ENCODE peak calls at places on chromosome 1, in nine cellular contexts. One of them, this sample, is unnamed.

GRCh38 chr1:30663596-30664091 is 59.7 kb downstream of the MATN1 start:
- DNase-seq in A549: no peak
- DNase-seq in HFF-Myc: no peak
- DNase-seq in fibroblast of mammary gland: no peak
- DNase-seq in WTC11: no peak
- DNase-seq in lower leg skin: no peak
- DNase-seq in GM12865: no peak
- DNase-seq in RWPE2: no peak
- DNase-seq in tibial nerve: no peak
- DNase-seq in this sample: no peak

GRCh38 chr1:151326619-151327222 is 495 bp downstream of the PI4KB start:
- DNase-seq in A549: peak; percentile 52
- DNase-seq in HFF-Myc: no peak
- DNase-seq in fibroblast of mammary gland: peak; percentile 50
- DNase-seq in WTC11: no peak
- DNase-seq in lower leg skin: peak; percentile 60
- DNase-seq in GM12865: peak; percentile 72
- DNase-seq in RWPE2: no peak
- DNase-seq in tibial nerve: peak; percentile 42
- DNase-seq in this sample: no peak

GRCh38 chr1:161863549-161863948 is 97.4 kb downstream of the ATF6 start:
- DNase-seq in A549: no peak
- DNase-seq in HFF-Myc: no peak
- DNase-seq in fibroblast of mammary gland: no peak
- DNase-seq in WTC11: no peak
- DNase-seq in lower leg skin: no peak
- DNase-seq in GM12865: no peak
- DNase-seq in RWPE2: no peak
- DNase-seq in tibial nerve: no peak
- DNase-seq in this sample: no peak

GRCh38 chr1:22808186-22808845 is 97.7 kb downstream of the EPHB2 start:
- DNase-seq in A549: no peak
- DNase-seq in HFF-Myc: no peak
- DNase-seq in fibroblast of mammary gland: peak; percentile 89
- DNase-seq in WTC11: no peak
- DNase-seq in lower leg skin: no peak
- DNase-seq in GM12865: no peak
- DNase-seq in RWPE2: no peak
- DNase-seq in tibial nerve: no peak
- DNase-seq in this sample: no peak

GRCh38 chr1:6930901-6931300 is 145.6 kb downstream of the CAMTA1 start:
- DNase-seq in A549: no peak
- DNase-seq in HFF-Myc: no peak
- DNase-seq in fibroblast of mammary gland: no peak
- DNase-seq in WTC11: no peak
- DNase-seq in lower leg skin: no peak
- DNase-seq in GM12865: no peak
- DNase-seq in RWPE2: no peak
- DNase-seq in tibial nerve: no peak
- DNase-seq in this sample: no peak

GRCh38 chr1:245901037-245901436 is 606.0 kb downstream of the SMYD3 start:
- DNase-seq in A549: no peak
- DNase-seq in HFF-Myc: no peak
- DNase-seq in fibroblast of mammary gland: peak; percentile 17
- DNase-seq in WTC11: no peak
- DNase-seq in lower leg skin: no peak
- DNase-seq in GM12865: peak; percentile 34
- DNase-seq in RWPE2: no peak
- DNase-seq in tibial nerve: no peak
- DNase-seq in this sample: no peak

GRCh38 chr1:39116868-39117728 is 87.4 kb upstream of the MACF1 start:
- DNase-seq in A549: no peak
- DNase-seq in HFF-Myc: no peak
- DNase-seq in fibroblast of mammary gland: peak; percentile 36
- DNase-seq in WTC11: no peak
- DNase-seq in lower leg skin: no peak
- DNase-seq in GM12865: no peak
- DNase-seq in RWPE2: no peak
- DNase-seq in tibial nerve: no peak
- DNase-seq in this sample: no peak

GRCh38 chr1:219784660-219785391 is 143.5 kb downstream of the SLC30A10 start:
- DNase-seq in A549: no peak
- DNase-seq in HFF-Myc: no peak
- DNase-seq in fibroblast of mammary gland: peak; percentile 42
- DNase-seq in WTC11: no peak
- DNase-seq in lower leg skin: no peak
- DNase-seq in GM12865: no peak
- DNase-seq in RWPE2: no peak
- DNase-seq in tibial nerve: no peak
- DNase-seq in this sample: no peak

GRCh38 chr1:65260851-65261473 is 48.4 kb upstream of the DNAJC6 start:
- DNase-seq in A549: peak; percentile 71
- DNase-seq in HFF-Myc: peak; percentile 55
- DNase-seq in fibroblast of mammary gland: peak; percentile 82
- DNase-seq in WTC11: no peak
- DNase-seq in lower leg skin: no peak
- DNase-seq in GM12865: peak; percentile 51
- DNase-seq in RWPE2: no peak
- DNase-seq in tibial nerve: no peak
- DNase-seq in this sample: peak; percentile 80

GRCh38 chr1:244413736-244414135 is 38.0 kb downstream of the ADSS2 start:
- DNase-seq in A549: no peak
- DNase-seq in HFF-Myc: no peak
- DNase-seq in fibroblast of mammary gland: peak; percentile 47
- DNase-seq in WTC11: no peak
- DNase-seq in lower leg skin: no peak
- DNase-seq in GM12865: no peak
- DNase-seq in RWPE2: no peak
- DNase-seq in tibial nerve: no peak
- DNase-seq in this sample: no peak

GRCh38 chr1:110243146-110243545 is 33.0 kb downstream of the KCNC4 start:
- DNase-seq in A549: no peak
- DNase-seq in HFF-Myc: no peak
- DNase-seq in fibroblast of mammary gland: no peak
- DNase-seq in WTC11: no peak
- DNase-seq in lower leg skin: no peak
- DNase-seq in GM12865: peak; percentile 27
- DNase-seq in RWPE2: peak; percentile 26
- DNase-seq in tibial nerve: no peak
- DNase-seq in this sample: no peak

GRCh38 chr1:96472471-96472870 is 249.1 kb upstream of the PTBP2 start:
- DNase-seq in A549: no peak
- DNase-seq in HFF-Myc: no peak
- DNase-seq in fibroblast of mammary gland: peak; percentile 15
- DNase-seq in WTC11: no peak
- DNase-seq in lower leg skin: no peak
- DNase-seq in GM12865: no peak
- DNase-seq in RWPE2: no peak
- DNase-seq in tibial nerve: no peak
- DNase-seq in this sample: peak; percentile 59

GRCh38 chr1:94543003-94543402 is 1.4 kb upstream of the F3 start:
- DNase-seq in A549: no peak
- DNase-seq in HFF-Myc: no peak
- DNase-seq in fibroblast of mammary gland: peak; percentile 80
- DNase-seq in WTC11: no peak
- DNase-seq in lower leg skin: no peak
- DNase-seq in GM12865: no peak
- DNase-seq in RWPE2: no peak
- DNase-seq in tibial nerve: no peak
- DNase-seq in this sample: no peak

GRCh38 chr1:15352122-15352957 is 57.3 kb upstream of the EFHD2 start:
- DNase-seq in A549: peak; percentile 88
- DNase-seq in HFF-Myc: peak; percentile 76
- DNase-seq in fibroblast of mammary gland: peak; percentile 76
- DNase-seq in WTC11: no peak
- DNase-seq in lower leg skin: no peak
- DNase-seq in GM12865: peak; percentile 23
- DNase-seq in RWPE2: peak; percentile 86
- DNase-seq in tibial nerve: no peak
- DNase-seq in this sample: peak; percentile 87

GRCh38 chr1:33327587-33328325 is 6.9 kb upstream of the A3GALT2 start:
- DNase-seq in A549: no peak
- DNase-seq in HFF-Myc: peak; percentile 82
- DNase-seq in fibroblast of mammary gland: peak; percentile 99
- DNase-seq in WTC11: no peak
- DNase-seq in lower leg skin: peak; percentile 58
- DNase-seq in GM12865: no peak
- DNase-seq in RWPE2: no peak
- DNase-seq in tibial nerve: no peak
- DNase-seq in this sample: peak; percentile 85

DNA sequence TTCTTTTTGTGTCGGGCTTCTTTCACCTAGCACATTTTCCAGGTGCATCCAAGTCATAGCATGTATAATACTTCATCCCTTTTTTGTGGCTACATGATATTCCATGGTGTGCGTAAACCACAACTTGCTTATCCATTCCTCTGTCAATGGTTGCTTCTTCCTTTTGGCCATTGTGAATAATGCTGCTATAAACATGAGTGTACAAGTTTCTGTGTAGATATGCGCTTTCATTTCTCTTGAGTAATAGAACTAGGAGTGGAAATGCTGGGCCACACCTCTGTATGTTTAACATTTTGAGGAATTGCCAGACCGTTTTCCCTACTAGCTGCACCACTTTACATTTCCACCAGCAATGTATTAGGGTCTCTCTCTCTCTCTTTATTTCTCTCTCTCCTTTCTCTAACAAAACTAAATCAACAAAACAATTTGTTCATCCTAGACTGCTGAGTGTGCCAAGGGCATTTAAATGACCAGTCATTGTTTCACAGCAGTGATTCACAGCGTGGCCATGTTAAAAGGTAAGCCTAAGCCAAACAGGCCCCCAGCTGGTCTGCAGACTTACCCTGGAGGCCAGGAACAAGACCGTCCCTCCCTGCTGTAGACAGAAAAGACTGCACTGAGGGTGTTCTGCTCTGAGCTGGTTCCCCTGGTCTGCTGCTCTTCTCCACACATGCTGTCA is 53.2 kb upstream of the LYST start:
- DNase-seq in A549: no peak
- DNase-seq in HFF-Myc: no peak
- DNase-seq in fibroblast of mammary gland: peak; percentile 93
- DNase-seq in WTC11: no peak
- DNase-seq in lower leg skin: no peak
- DNase-seq in GM12865: no peak
- DNase-seq in RWPE2: peak; percentile 76
- DNase-seq in tibial nerve: no peak
- DNase-seq in this sample: peak; percentile 67
- TF ChIP-seq CTCF in A549: no peak
- TF ChIP-seq CTCF in HFF-Myc: no peak
- TF ChIP-seq CTCF in fibroblast of mammary gland: peak; percentile 4
- TF ChIP-seq CTCF in WTC11: no peak
- TF ChIP-seq CTCF in lower leg skin: no peak
- TF ChIP-seq CTCF in GM12865: no peak
- TF ChIP-seq CTCF in RWPE2: no peak
- TF ChIP-seq CTCF in tibial nerve: no peak
- TF ChIP-seq CTCF in this sample: no peak

DNA sequence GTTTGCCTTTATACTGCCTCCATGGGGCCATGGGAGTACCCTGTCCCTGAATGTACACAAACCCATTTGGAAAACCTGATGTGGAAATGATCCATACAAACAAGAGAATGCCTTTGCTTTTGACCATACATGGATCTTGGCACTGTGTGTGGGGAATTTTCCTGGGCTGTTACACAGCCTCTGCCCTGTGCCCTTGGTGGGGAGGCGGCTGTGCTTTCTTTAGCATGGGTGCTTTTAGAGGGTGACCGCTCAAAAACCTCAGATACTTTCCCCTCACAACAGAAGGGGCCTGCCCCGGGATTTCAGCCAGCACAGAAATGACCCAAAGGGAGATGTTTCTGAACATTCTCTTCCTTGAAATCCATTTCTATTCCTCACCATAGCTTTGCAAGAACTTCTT is 194.8 kb downstream of the LMO4 start:
- DNase-seq in A549: no peak
- DNase-seq in HFF-Myc: no peak
- DNase-seq in fibroblast of mammary gland: no peak
- DNase-seq in WTC11: no peak
- DNase-seq in lower leg skin: no peak
- DNase-seq in GM12865: peak; percentile 3
- DNase-seq in RWPE2: no peak
- DNase-seq in tibial nerve: no peak
- DNase-seq in this sample: no peak
- TF ChIP-seq CTCF in A549: no peak
- TF ChIP-seq CTCF in HFF-Myc: no peak
- TF ChIP-seq CTCF in fibroblast of mammary gland: no peak
- TF ChIP-seq CTCF in WTC11: no peak
- TF ChIP-seq CTCF in lower leg skin: no peak
- TF ChIP-seq CTCF in GM12865: no peak
- TF ChIP-seq CTCF in RWPE2: no peak
- TF ChIP-seq CTCF in tibial nerve: no peak
- TF ChIP-seq CTCF in this sample: no peak

GRCh38 chr1:205059660-205060059 is 16.6 kb downstream of the CNTN2 start:
- DNase-seq in A549: no peak
- DNase-seq in HFF-Myc: no peak
- DNase-seq in fibroblast of mammary gland: no peak
- DNase-seq in WTC11: no peak
- DNase-seq in lower leg skin: no peak
- DNase-seq in GM12865: no peak
- DNase-seq in RWPE2: no peak
- DNase-seq in tibial nerve: no peak
- DNase-seq in this sample: no peak
- TF ChIP-seq CTCF in A549: no peak
- TF ChIP-seq CTCF in HFF-Myc: no peak
- TF ChIP-seq CTCF in fibroblast of mammary gland: no peak
- TF ChIP-seq CTCF in WTC11: no peak
- TF ChIP-seq CTCF in lower leg skin: no peak
- TF ChIP-seq CTCF in GM12865: no peak
- TF ChIP-seq CTCF in RWPE2: no peak
- TF ChIP-seq CTCF in tibial nerve: no peak
- TF ChIP-seq CTCF in this sample: no peak

GRCh38 chr1:178692564-178693327 is 32.3 kb upstream of the RALGPS2 start:
- DNase-seq in A549: no peak
- DNase-seq in HFF-Myc: no peak
- DNase-seq in fibroblast of mammary gland: no peak
- DNase-seq in WTC11: no peak
- DNase-seq in lower leg skin: no peak
- DNase-seq in GM12865: no peak
- DNase-seq in RWPE2: no peak
- DNase-seq in tibial nerve: no peak
- DNase-seq in this sample: no peak

GRCh38 chr1:178694923-178695525 is 30.0 kb upstream of the RALGPS2 start:
- DNase-seq in A549: no peak
- DNase-seq in HFF-Myc: no peak
- DNase-seq in fibroblast of mammary gland: no peak
- DNase-seq in WTC11: no peak
- DNase-seq in lower leg skin: no peak
- DNase-seq in GM12865: no peak
- DNase-seq in RWPE2: no peak
- DNase-seq in tibial nerve: no peak
- DNase-seq in this sample: no peak

GRCh38 chr1:178689769-178690168 is 35.3 kb upstream of the RALGPS2 start:
- DNase-seq in A549: no peak
- DNase-seq in HFF-Myc: no peak
- DNase-seq in fibroblast of mammary gland: no peak
- DNase-seq in WTC11: no peak
- DNase-seq in lower leg skin: no peak
- DNase-seq in GM12865: no peak
- DNase-seq in RWPE2: no peak
- DNase-seq in tibial nerve: no peak
- DNase-seq in this sample: no peak

GRCh38 chr1:178690496-178690895 is 34.5 kb upstream of the RALGPS2 start:
- DNase-seq in A549: no peak
- DNase-seq in HFF-Myc: no peak
- DNase-seq in fibroblast of mammary gland: no peak
- DNase-seq in WTC11: no peak
- DNase-seq in lower leg skin: no peak
- DNase-seq in GM12865: no peak
- DNase-seq in RWPE2: no peak
- DNase-seq in tibial nerve: no peak
- DNase-seq in this sample: no peak

GRCh38 chr1:178693368-178693767 is 31.7 kb upstream of the RALGPS2 start:
- DNase-seq in A549: no peak
- DNase-seq in HFF-Myc: no peak
- DNase-seq in fibroblast of mammary gland: no peak
- DNase-seq in WTC11: peak; percentile 47
- DNase-seq in lower leg skin: no peak
- DNase-seq in GM12865: no peak
- DNase-seq in RWPE2: no peak
- DNase-seq in tibial nerve: no peak
- DNase-seq in this sample: no peak
- TF ChIP-seq CTCF in A549: no peak
- TF ChIP-seq CTCF in HFF-Myc: peak; percentile 17
- TF ChIP-seq CTCF in fibroblast of mammary gland: peak; percentile 29
- TF ChIP-seq CTCF in WTC11: no peak
- TF ChIP-seq CTCF in lower leg skin: no peak
- TF ChIP-seq CTCF in GM12865: no peak
- TF ChIP-seq CTCF in RWPE2: no peak
- TF ChIP-seq CTCF in tibial nerve: no peak
- TF ChIP-seq CTCF in this sample: peak; percentile 29